ENCODE peak calls at places on chromosomes 6 and 20, in seven cellular contexts. C is SK-N-SH, E is H1, M is K562, J is GM12892, O is HepG2, D is GM12878. R is an unnamed sample.

GRCh38 chr6:127900935-127901334 is at the start of gene THEMIS:
- DNase-seq in E (no peak), M (no peak), C (no peak), D (no peak), O (no peak), J (no peak), R (no peak)

GRCh38 chr20:58084966-58085365 is 143.5 kb downstream of the ANKRD60 start:
- DNase-seq in M (no peak), O (no peak), J (no peak), E (peak; percentile 16), D (no peak), C (no peak), R (no peak)

GRCh38 chr6:11731423-11731822 is 47.2 kb downstream of the ADTRP start:
- DNase-seq in D (no peak), J (no peak), M (no peak), E (no peak), C (no peak), O (peak; percentile 22), R (no peak)

GRCh38 chr6:91860951-91861350 is 1274.1 kb upstream of the MAP3K7 start:
- DNase-seq in E (no peak), M (no peak), D (no peak), O (no peak), C (no peak), J (no peak), R (no peak)

GRCh38 chr6:79984261-79984660 is 20.2 kb upstream of the TTK start:
- DNase-seq in O (peak; percentile 14), J (no peak), E (no peak), D (no peak), M (no peak), C (no peak), R (no peak)

GRCh38 chr20:43911066-43911465 is 3.6 kb upstream of the TOX2 start:
- DNase-seq in D (no peak), J (no peak), C (no peak), E (no peak), O (no peak), M (no peak), R (no peak)

GRCh38 chr6:6775074-6775473 is 186.6 kb downstream of the LY86 start:
- DNase-seq in C (no peak), D (no peak), J (no peak), O (no peak), E (no peak), M (no peak), R (no peak)

GRCh38 chr20:14401479-14402138 is 64.2 kb upstream of the FLRT3 start:
- DNase-seq in E (no peak), M (no peak), C (peak; percentile 52), J (no peak), D (no peak), O (no peak), R (no peak)

GRCh38 chr6:130364224-130364780 is 1.5 kb upstream of the TMEM200A start:
- DNase-seq in O (no peak), E (no peak), D (no peak), J (no peak), C (no peak), M (no peak), R (no peak)
- TF ChIP-seq TAF1 in O (no peak), E (no peak), D (no peak), J (no peak), C (no peak), M (no peak), R (no peak)

GRCh38 chr20:18852318-18852717 is 38.7 kb downstream of the SCP2D1 start:
- DNase-seq in D (no peak), M (no peak), O (no peak), J (no peak), E (no peak), C (no peak), R (no peak)
- TF ChIP-seq POLR2AphosphoS5 in D (no peak), M (no peak), O (no peak), J (no peak), E (no peak), C (no peak), R (no peak)

GRCh38 chr6:74755196-74755595 is 450.7 kb downstream of the COL12A1 start:
- DNase-seq in M (no peak), E (no peak), J (no peak), C (no peak), O (no peak), D (no peak), R (no peak)
- TF ChIP-seq TAF1 in M (no peak), E (no peak), J (no peak), C (no peak), O (no peak), D (no peak), R (no peak)

GRCh38 chr6:158572653-158573541 is 13.0 kb downstream of the TMEM181 start:
- DNase-seq in M (no peak), O (no peak), J (no peak), C (no peak), D (no peak), E (no peak), R (no peak)

GRCh38 chr6:158573542-158573931 is 13.6 kb downstream of the TMEM181 start:
- DNase-seq in M (no peak), O (no peak), E (no peak), J (no peak), D (no peak), C (no peak), R (no peak)

GRCh38 chr6:158574800-158575199 is 14.9 kb downstream of the TMEM181 start:
- DNase-seq in C (no peak), J (no peak), E (no peak), D (no peak), M (no peak), O (no peak), R (no peak)

GRCh38 chr6:158571826-158572652 is 12.1 kb downstream of the TMEM181 start:
- DNase-seq in D (no peak), C (no peak), O (peak; percentile 94), J (no peak), E (no peak), M (no peak), R (no peak)

DNA sequence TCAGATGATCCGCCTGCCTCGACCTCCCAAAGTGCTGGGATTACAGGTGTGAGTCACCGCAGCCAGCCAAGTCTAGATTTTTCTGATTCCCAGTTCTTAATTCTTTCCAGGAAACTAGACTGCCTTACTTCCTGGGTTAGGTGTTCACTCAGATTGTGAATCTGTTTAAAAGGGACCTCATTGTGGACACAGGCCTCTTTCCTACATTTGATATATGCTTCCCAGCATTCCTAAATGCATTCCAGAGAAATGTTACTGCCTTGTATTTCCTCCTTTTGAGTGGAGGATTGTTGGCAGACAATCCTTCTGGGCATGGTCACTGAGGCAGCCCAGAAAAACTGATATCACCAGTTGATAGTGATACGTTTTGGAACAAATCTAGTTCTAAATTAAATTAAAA is 15.7 kb downstream of the TMEM181 start:
- DNase-seq in D (no peak), E (no peak), M (no peak), J (no peak), C (no peak), O (no peak), R (no peak)
- TF ChIP-seq POLR2AphosphoS5 in D (no peak), E (no peak), M (no peak), J (no peak), C (no peak), O (no peak), R (no peak)

GRCh38 chr20:17295991-17296390 is 69.2 kb downstream of the PCSK2 start:
- DNase-seq in D (no peak), J (no peak), O (no peak), E (no peak), C (no peak), M (no peak), R (no peak)

GRCh38 chr20:17295151-17295726 is 68.4 kb downstream of the PCSK2 start:
- DNase-seq in J (no peak), M (no peak), O (no peak), D (no peak), E (no peak), C (no peak), R (no peak)

GRCh38 chr20:17298751-17299150 is 71.9 kb downstream of the PCSK2 start:
- DNase-seq in M (no peak), J (no peak), O (no peak), D (no peak), E (no peak), C (no peak), R (no peak)

DNA sequence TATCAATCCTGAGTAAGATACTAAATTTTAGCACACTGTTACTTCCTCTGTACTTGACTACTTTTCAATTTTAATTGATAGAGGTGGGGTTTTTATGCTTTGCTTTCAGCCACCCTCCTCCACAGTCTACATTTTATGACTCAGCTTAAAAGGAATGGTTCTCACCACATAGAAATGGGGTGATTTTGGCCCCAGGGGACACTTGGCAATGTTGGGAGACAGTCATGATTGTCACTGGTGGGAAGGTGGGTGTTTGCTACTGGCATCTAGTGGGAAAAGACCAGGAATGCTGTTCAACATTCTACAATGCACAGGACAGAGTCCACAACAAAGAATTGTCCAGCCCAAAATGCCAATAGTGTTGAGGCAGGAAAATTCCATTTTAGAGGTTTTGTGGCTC is 71.3 kb downstream of the PCSK2 start:
- DNase-seq in E (no peak), C (no peak), J (no peak), D (no peak), M (no peak), O (no peak), R (no peak)
- TF ChIP-seq TAF1 in E (no peak), C (no peak), J (no peak), D (no peak), M (no peak), O (no peak), R (no peak)

GRCh38 chr20:17749979-17750721 is 50.4 kb downstream of the BANF2 start:
- DNase-seq in C (no peak), O (peak; percentile 52), M (no peak), J (no peak), E (no peak), D (no peak), R (no peak)
- TF ChIP-seq POLR2AphosphoS5 in C (no peak), O (no peak), M (no peak), J (no peak), E (no peak), D (no peak), R (no peak)

GRCh38 chr20:1995531-1996310 is 1.9 kb upstream of the PDYN start:
- DNase-seq in M (no peak), E (no peak), O (no peak), D (no peak), J (no peak), C (no peak), R (no peak)

GRCh38 chr20:1992359-1992758 is 1.5 kb downstream of the PDYN start:
- DNase-seq in O (no peak), M (no peak), C (no peak), J (no peak), D (no peak), E (no peak), R (no peak)

GRCh38 chr20:1997483-1998192 is 3.8 kb upstream of the PDYN start:
- DNase-seq in D (no peak), E (no peak), J (no peak), O (no peak), C (no peak), M (no peak), R (no peak)

GRCh38 chr20:1993986-1994385 is at the start of gene PDYN:
- DNase-seq in C (no peak), J (no peak), D (no peak), E (no peak), O (no peak), M (no peak), R (no peak)

DNA sequence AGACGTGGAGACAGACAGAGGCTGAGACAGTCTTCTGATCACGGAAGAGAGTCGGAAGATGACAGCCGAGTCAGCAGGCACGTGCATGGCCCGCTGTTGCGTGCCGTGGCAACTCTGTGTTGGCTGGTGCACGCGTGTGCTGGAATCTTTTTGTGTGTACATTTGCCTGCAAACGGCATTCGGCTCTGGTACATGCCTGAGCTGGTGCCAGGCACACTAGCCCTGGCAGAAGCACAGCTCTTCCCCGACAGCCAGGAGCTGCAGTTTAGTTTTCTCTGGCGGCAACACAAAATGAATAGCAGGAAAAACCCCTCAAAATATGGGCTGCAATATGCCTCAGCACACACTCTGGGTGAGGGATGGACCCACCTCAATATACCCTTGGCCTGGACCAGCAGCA is 769 bp upstream of the PDYN start:
- DNase-seq in M (no peak), C (no peak), D (no peak), E (peak; percentile 26), O (no peak), J (no peak), R (no peak)
- TF ChIP-seq TAF1 in M (no peak), C (no peak), D (no peak), E (no peak), O (no peak), J (no peak), R (no peak)

R was measured in GM12891.